ENCODE peak calls at places on chromosomes 11 and 22, in four cellular contexts. One of them, this sample, is unnamed.

GRCh38 chr11:111913997-111914396 is 1.5 kb downstream of the HSPB2 start:
- DNase-seq in A549: no peak
- DNase-seq in GM12878: no peak
- DNase-seq in K562: no peak
- DNase-seq in this sample: peak

GRCh38 chr11:24516658-24517057 is 19.8 kb downstream of the LUZP2 start:
- DNase-seq in A549: no peak
- DNase-seq in GM12878: no peak
- DNase-seq in K562: no peak
- DNase-seq in this sample: no peak

GRCh38 chr22:35631597-35631996 is 14.5 kb upstream of the MB start:
- DNase-seq in A549: peak
- DNase-seq in GM12878: no peak
- DNase-seq in K562: peak
- DNase-seq in this sample: no peak

GRCh38 chr11:19162946-19163345 is 38.8 kb downstream of the CSRP3 start:
- DNase-seq in A549: no peak
- DNase-seq in GM12878: no peak
- DNase-seq in K562: no peak
- DNase-seq in this sample: no peak

GRCh38 chr11:128365044-128365443 is 222.3 kb downstream of the ETS1 start:
- DNase-seq in A549: peak
- DNase-seq in GM12878: no peak
- DNase-seq in K562: peak
- DNase-seq in this sample: peak

GRCh38 chr11:12853652-12854296 is 155.3 kb upstream of the RASSF10 start:
- DNase-seq in A549: peak
- DNase-seq in GM12878: no peak
- DNase-seq in K562: peak
- DNase-seq in this sample: peak

GRCh38 chr11:114916406-114916805 is 238.1 kb downstream of the NXPE2 start:
- DNase-seq in A549: no peak
- DNase-seq in GM12878: no peak
- DNase-seq in K562: no peak
- DNase-seq in this sample: no peak

GRCh38 chr22:49237279-49237678 is 590.4 kb downstream of the BRD1 start:
- DNase-seq in A549: no peak
- DNase-seq in GM12878: no peak
- DNase-seq in K562: no peak
- DNase-seq in this sample: no peak

GRCh38 chr11:35682230-35683195 is 19.9 kb downstream of the TRIM44 start:
- DNase-seq in A549: no peak
- DNase-seq in GM12878: no peak
- DNase-seq in K562: no peak
- DNase-seq in this sample: no peak

GRCh38 chr11:125583496-125583895 is 9.2 kb upstream of the STT3A start:
- DNase-seq in A549: no peak
- DNase-seq in GM12878: no peak
- DNase-seq in K562: no peak
- DNase-seq in this sample: no peak

GRCh38 chr11:104665631-104666030 is 232.6 kb downstream of the CASP12 start:
- DNase-seq in A549: no peak
- DNase-seq in GM12878: no peak
- DNase-seq in K562: no peak
- DNase-seq in this sample: peak

GRCh38 chr11:1223346-1224108 is 661 bp downstream of the MUC5B start:
- DNase-seq in A549: peak
- DNase-seq in GM12878: no peak
- DNase-seq in K562: no peak
- DNase-seq in this sample: no peak

GRCh38 chr11:1557904-1558831 is 13.9 kb downstream of the DUSP8 start:
- DNase-seq in A549: peak
- DNase-seq in GM12878: no peak
- DNase-seq in K562: no peak
- DNase-seq in this sample: peak

GRCh38 chr22:29782061-29782845 is 15.1 kb downstream of the UQCR10 start:
- DNase-seq in A549: no peak
- DNase-seq in GM12878: no peak
- DNase-seq in K562: no peak
- DNase-seq in this sample: peak

GRCh38 chr11:88174627-88175003 is 628 bp downstream of the RAB38 start:
- DNase-seq in A549: peak
- DNase-seq in GM12878: no peak
- DNase-seq in K562: no peak
- DNase-seq in this sample: peak
- TF ChIP-seq ELK1 in A549: no peak
- TF ChIP-seq ELK1 in GM12878: no peak
- TF ChIP-seq ELK1 in K562: no peak
- TF ChIP-seq ELK1 in this sample: no peak

DNA sequence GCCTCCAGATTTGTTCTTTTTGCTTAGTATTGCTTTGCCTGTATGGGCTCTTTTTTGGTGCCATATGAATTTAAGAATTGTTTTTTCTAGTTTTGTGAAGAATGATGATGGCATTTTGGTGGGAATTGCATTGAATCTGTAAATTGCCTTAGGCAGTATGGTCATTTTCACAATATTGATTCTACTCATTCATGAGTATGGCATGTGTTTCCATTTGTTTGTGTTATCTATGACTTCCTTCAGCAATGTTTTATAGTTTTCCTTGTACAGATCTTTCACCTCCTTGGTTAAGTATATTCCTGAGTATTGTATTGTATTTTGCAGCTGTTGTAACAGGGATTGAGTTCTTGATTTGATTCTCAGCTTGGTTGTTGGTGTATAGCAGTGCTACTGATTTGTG is 18.3 kb upstream of the ZBED5 start:
- DNase-seq in A549: no peak
- DNase-seq in GM12878: no peak
- DNase-seq in K562: no peak
- DNase-seq in this sample: peak
- TF ChIP-seq ELK1 in A549: no peak
- TF ChIP-seq ELK1 in GM12878: no peak
- TF ChIP-seq ELK1 in K562: no peak
- TF ChIP-seq ELK1 in this sample: no peak

GRCh38 chr11:3104051-3104714 is 47.0 kb upstream of the CARS1 start:
- DNase-seq in A549: no peak
- DNase-seq in GM12878: no peak
- DNase-seq in K562: no peak
- DNase-seq in this sample: no peak
- TF ChIP-seq ELK1 in A549: no peak
- TF ChIP-seq ELK1 in GM12878: no peak
- TF ChIP-seq ELK1 in K562: no peak
- TF ChIP-seq ELK1 in this sample: no peak

DNA sequence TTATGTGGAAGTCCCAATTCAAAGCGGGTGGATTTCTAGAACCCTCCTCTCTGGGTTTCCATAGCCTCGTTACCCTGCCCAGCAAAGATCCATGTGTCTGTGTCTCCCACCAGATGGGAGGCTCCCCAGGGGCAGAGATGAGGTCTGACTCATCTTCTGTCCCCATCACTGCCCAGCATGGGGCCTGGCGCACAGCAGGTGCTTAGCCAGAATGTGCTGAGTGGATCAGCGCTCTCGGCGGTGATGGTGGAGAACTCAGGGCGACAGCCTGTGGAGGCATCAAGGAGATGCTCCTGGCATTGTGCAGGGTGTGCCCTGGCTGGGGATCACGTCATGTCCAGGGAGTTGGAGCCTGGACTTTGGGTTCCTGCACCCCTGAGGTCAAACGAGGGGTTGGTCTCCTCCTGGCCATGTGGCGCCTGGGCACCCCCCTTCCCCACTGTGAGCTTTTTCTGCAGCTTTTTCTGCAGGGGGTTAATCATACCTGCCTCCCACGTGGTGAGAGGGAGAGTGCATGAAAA is 46.1 kb upstream of the RFPL3 start:
- DNase-seq in A549: no peak
- DNase-seq in GM12878: no peak
- DNase-seq in K562: no peak
- DNase-seq in this sample: no peak
- TF ChIP-seq ELK1 in A549: no peak
- TF ChIP-seq ELK1 in GM12878: no peak
- TF ChIP-seq ELK1 in K562: no peak
- TF ChIP-seq ELK1 in this sample: no peak

GRCh38 chr11:67054851-67055523 is 1.7 kb upstream of the RHOD start:
- DNase-seq in A549: peak
- DNase-seq in GM12878: no peak
- DNase-seq in K562: peak
- DNase-seq in this sample: peak
- TF ChIP-seq ELK1 in A549: no peak
- TF ChIP-seq ELK1 in GM12878: no peak
- TF ChIP-seq ELK1 in K562: no peak
- TF ChIP-seq ELK1 in this sample: no peak

GRCh38 chr11:69444381-69445130 is 36.9 kb upstream of the LINC01488 start:
- DNase-seq in A549: peak
- DNase-seq in GM12878: no peak
- DNase-seq in K562: peak
- DNase-seq in this sample: peak
- TF ChIP-seq ELK1 in A549: no peak
- TF ChIP-seq ELK1 in GM12878: no peak
- TF ChIP-seq ELK1 in K562: no peak
- TF ChIP-seq ELK1 in this sample: no peak